ENCODE peak calls at places on chromosomes 12 and 14, in ten cellular contexts. B, T, I, U, A, J, K, M, L and P are unnamed samples. For H3K4me1 and H3K36me3, the result is how much of the 10 kb centered on the place peaks cover.

GRCh38 chr12:76311796-76312195 is 36.4 kb downstream of the BBS10 start:
- DNase-seq in B (no peak), T (no peak), I (no peak), U (no peak), A (no peak), J (no peak), K (no peak), M (peak), L (no peak), P (no peak)

GRCh38 chr12:76226397-76226796 is 121.8 kb downstream of the BBS10 start:
- DNase-seq in B (no peak), T (no peak), I (peak), U (no peak), A (no peak), J (no peak), K (no peak), M (peak), L (no peak), P (no peak)

GRCh38 chr14:51293149-51293925 is 53.3 kb downstream of the TMX1 start:
- DNase-seq in B (no peak), T (no peak), I (peak), U (no peak), A (peak), J (no peak), K (no peak), M (no peak), L (peak), P (peak)

GRCh38 chr12:104480826-104481457 is 24.2 kb downstream of the CHST11 start:
- DNase-seq in B (no peak), T (no peak), I (no peak), U (peak), A (no peak), J (peak), K (no peak), M (peak), L (peak), P (no peak)

GRCh38 chr12:52873832-52874572 is 25.2 kb upstream of the KRT78 start:
- DNase-seq in B (peak), T (no peak), I (peak), U (peak), A (peak), J (peak), K (peak), M (peak), L (peak), P (peak)

GRCh38 chr12:109736552-109737108 is 23.0 kb downstream of the FAM222A start:
- DNase-seq in B (peak), T (no peak), I (no peak), U (peak), A (peak), J (no peak), K (peak), M (no peak), L (peak), P (no peak)

GRCh38 chr12:90216815-90217214 is 508.2 kb upstream of the ATP2B1 start:
- DNase-seq in B (no peak), T (no peak), I (no peak), U (no peak), A (no peak), J (no peak), K (no peak), M (peak), L (no peak), P (no peak)

GRCh38 chr12:95304673-95305198 is 87.1 kb downstream of the VEZT start:
- DNase-seq in B (no peak), T (no peak), I (no peak), U (no peak), A (no peak), J (no peak), K (no peak), M (peak), L (no peak), P (no peak)

GRCh38 chr12:90124914-90125313 is 416.3 kb upstream of the ATP2B1 start:
- DNase-seq in B (no peak), T (no peak), I (no peak), U (no peak), A (no peak), J (no peak), K (no peak), M (no peak), L (no peak), P (no peak)

GRCh38 chr12:52674416-52674775 is 5.8 kb downstream of the KRT1 start:
- DNase-seq in B (no peak), T (no peak), I (no peak), U (no peak), A (no peak), J (no peak), K (no peak), M (no peak), L (no peak), P (peak)

GRCh38 chr12:75087656-75088055 is 122.0 kb downstream of the KCNC2 start:
- DNase-seq in B (no peak), T (no peak), I (no peak), U (no peak), A (no peak), J (no peak), K (no peak), M (peak), L (no peak), P (no peak)

GRCh38 chr14:75126679-75127473 is at the start of gene NEK9:
- DNase-seq in B (peak), T (peak), I (peak), U (peak), A (peak), J (peak), K (peak), M (peak), L (peak), P (peak)

GRCh38 chr14:99479160-99479902 is 1.3 kb downstream of the SETD3 start:
- DNase-seq in B (no peak), T (no peak), I (no peak), U (no peak), A (no peak), J (no peak), K (no peak), M (no peak), L (no peak), P (no peak)
- H3K4me1 ChIP-seq in B (under half), T (under half), I (half or more), U (under half), A (under half), J (half or more), K (under half), M (under half), L (half or more), P (under half)

GRCh38 chr12:101919447-101919846 is 42.1 kb downstream of the DRAM1 start:
- DNase-seq in B (no peak), T (no peak), I (no peak), U (no peak), A (no peak), J (no peak), K (no peak), M (peak), L (no peak), P (no peak)
- H3K36me3 ChIP-seq in B (under half), T (under half), I (under half), U (under half), A (under half), J (under half), K (under half), M (under half), L (under half), P (under half)

DNA sequence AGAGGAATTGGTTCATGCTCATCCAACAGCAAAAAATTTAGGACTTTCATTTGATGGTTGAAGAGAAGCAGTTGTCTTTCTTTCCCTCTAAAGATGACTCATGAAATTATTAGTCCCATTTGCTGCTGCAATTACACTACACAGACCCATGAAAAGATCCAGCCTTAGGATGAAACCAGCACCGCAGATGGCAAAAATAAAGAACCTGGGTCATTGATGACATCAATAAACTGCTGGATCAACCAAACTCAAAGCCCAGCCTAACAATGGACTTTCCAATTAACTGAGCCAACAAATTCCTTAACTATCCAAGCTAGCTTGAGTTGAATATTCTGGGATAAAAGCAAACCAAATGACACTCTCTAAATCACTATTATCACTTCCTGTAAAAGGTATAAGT is 20.7 kb downstream of the DICER1 start:
- DNase-seq in B (no peak), T (no peak), I (no peak), U (no peak), A (no peak), J (no peak), K (no peak), M (no peak), L (no peak), P (no peak)
- H3K4me1 ChIP-seq in B (under half), T (under half), I (half or more), U (under half), A (under half), J (half or more), K (under half), M (under half), L (half or more), P (under half)

DNA sequence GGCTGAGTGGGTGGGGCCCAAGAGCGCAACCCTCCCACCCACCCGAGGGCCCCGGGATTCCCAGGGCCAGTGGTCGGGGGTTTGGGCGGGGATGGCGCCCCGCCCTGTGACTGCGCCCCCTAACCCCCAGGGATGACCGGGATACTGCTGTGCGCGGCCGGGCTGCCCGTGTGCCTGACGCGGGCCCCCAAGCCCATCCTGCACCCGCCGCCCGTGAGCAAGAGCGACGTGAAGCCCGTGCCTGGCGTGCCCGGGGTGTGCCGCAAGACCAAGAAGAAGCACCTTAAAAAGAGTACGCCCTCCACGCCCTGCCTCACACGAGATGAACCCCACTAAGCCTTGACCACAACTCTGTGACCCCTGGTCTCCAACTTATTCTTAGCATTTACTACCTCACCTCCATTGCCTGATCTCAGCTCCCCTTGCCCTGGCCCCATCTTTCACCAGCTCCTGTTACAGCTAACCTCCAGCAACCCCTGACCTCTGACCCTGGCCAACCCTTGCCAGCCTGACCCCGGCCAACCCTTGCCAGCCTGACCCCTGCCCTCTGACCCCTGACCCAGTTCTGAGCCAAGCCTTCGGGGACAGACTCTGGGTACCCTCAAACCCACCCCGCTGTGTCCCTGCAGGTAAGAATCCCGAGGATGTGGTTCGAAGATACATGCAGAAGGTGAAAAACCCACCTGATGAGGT is 37.0 kb downstream of the DTX1 start:
- DNase-seq in B (no peak), T (no peak), I (no peak), U (no peak), A (no peak), J (no peak), K (no peak), M (no peak), L (no peak), P (no peak)
- H3K36me3 ChIP-seq in B (under half), T (under half), I (under half), U (under half), A (under half), J (under half), K (under half), M (under half), L (under half), P (under half)

GRCh38 chr12:3950714-3951320 is 77.6 kb upstream of the PARP11 start:
- DNase-seq in B (no peak), T (no peak), I (no peak), U (no peak), A (no peak), J (no peak), K (no peak), M (no peak), L (no peak), P (no peak)

GRCh38 chr12:3944620-3945019 is 71.4 kb upstream of the PARP11 start:
- DNase-seq in B (no peak), T (no peak), I (no peak), U (no peak), A (no peak), J (no peak), K (no peak), M (no peak), L (no peak), P (no peak)

GRCh38 chr12:3951380-3952135 is 78.4 kb upstream of the PARP11 start:
- DNase-seq in B (no peak), T (no peak), I (no peak), U (no peak), A (no peak), J (no peak), K (no peak), M (no peak), L (no peak), P (no peak)

GRCh38 chr12:3947781-3948180 is 74.6 kb upstream of the PARP11 start:
- DNase-seq in B (no peak), T (no peak), I (no peak), U (no peak), A (no peak), J (no peak), K (no peak), M (no peak), L (no peak), P (no peak)

DNA sequence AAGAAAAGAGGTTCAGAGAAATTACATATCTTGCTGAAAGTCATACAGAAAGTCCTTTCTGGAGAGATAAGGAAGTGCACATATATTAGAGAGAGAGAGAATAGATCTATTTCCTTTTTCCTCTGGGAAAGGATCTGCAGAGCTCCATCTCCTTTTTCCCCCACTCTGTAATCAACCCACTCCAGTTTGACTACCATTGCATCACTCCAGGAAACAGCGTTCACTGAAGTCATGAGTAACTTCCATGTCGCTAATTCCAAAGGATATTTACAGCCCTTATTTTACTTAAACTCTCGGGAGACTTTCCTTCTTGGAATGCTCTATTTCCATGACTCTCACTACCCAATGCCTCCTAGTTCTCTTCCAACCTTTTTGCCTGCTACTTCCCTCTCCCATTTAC is 72.5 kb upstream of the PARP11 start:
- DNase-seq in B (no peak), T (no peak), I (no peak), U (no peak), A (no peak), J (no peak), K (no peak), M (no peak), L (no peak), P (no peak)
- H3K4me1 ChIP-seq in B (under half), T (under half), I (under half), U (under half), A (under half), J (under half), K (under half), M (under half), L (under half), P (under half)

DNA sequence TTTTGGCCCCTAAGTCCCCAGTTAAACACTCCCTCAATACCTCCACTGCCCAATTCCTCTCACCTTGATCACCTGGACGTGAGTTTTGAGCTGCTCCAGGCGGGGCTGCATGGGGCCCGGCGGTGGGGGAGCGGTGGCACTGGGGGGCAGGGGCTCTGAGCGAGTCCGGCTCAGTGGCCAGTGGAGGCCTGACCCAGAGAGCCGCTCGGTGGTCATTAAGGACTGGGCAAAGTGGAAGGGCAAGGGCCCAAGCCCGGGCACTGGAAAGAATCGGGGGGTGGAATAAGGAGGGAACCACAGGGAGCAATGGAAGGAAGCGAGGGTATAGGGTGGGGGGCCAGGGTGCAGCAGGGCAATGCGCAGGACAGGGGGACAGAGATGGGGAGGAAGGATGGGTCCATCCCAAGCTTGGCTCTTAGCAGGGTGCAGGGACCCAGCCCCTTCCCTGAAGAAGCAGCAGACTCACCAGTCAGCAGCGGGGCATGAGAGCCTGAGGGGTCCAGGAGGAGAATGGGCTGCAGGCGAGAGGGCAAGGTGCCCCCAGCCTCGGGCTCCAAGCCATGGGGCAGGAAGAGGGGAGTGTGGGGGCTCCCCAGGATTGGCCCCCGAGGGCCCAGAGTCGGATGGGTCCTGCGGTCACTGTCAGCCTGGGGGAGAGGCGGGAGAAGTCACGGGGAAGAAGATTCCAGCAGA is 22.2 kb downstream of the SLC48A1 start:
- DNase-seq in B (no peak), T (no peak), I (no peak), U (no peak), A (no peak), J (no peak), K (no peak), M (no peak), L (no peak), P (no peak)
- H3K36me3 ChIP-seq in B (under half), T (half or more), I (half or more), U (under half), A (under half), J (under half), K (under half), M (under half), L (half or more), P (half or more)

GRCh38 chr14:76149196-76149595 is 2.5 kb upstream of the GPATCH2L start:
- DNase-seq in B (no peak), T (no peak), I (no peak), U (no peak), A (no peak), J (no peak), K (no peak), M (no peak), L (no peak), P (no peak)
- H3K4me1 ChIP-seq in B (under half), T (under half), I (under half), U (under half), A (under half), J (under half), K (under half), M (under half), L (under half), P (under half)

GRCh38 chr14:44211718-44212117 is 295.4 kb downstream of the FSCB start:
- DNase-seq in B (no peak), T (no peak), I (no peak), U (no peak), A (no peak), J (no peak), K (no peak), M (no peak), L (no peak), P (no peak)

DNA sequence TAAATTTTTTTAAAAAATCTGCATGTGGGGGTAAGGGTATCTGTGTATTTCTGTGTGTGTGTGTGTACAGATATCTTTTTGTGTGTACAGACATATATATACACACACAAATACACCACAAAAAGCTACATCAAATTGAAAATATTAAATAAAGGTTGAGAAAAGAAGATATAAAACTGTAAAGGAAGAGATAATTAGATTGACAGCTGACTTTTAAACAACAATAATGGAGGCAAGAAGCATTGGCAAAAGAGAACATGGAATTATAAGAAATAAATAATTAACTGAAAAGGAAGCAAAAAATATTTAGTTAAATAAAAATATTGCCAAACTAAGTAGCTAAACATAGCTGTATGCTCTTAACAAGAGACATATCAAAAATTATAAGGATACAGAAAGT is 291.4 kb downstream of the FSCB start:
- DNase-seq in B (no peak), T (no peak), I (no peak), U (no peak), A (no peak), J (no peak), K (no peak), M (no peak), L (no peak), P (no peak)
- H3K36me3 ChIP-seq in B (under half), T (under half), I (under half), U (under half), A (under half), J (under half), K (under half), M (under half), L (under half), P (under half)